ENCODE peak calls at places on chromosomes 13 and 19, in ten cellular contexts. T is astrocyte of the spinal cord; R is breast epithelium; I is psoas muscle; V is progenitor cell of endocrine pancreas; O is GM23338; A is stomach; G is nephron progenitor cell; F is omental fat pad; N is CD4-positive, alpha-beta T cell. K is an unnamed sample.

GRCh38 chr13:49412749-49413148 is 31.1 kb downstream of the CAB39L start:
- DNase-seq in T (no peak), R (no peak), I (no peak), V (no peak), O (peak; percentile 54), A (no peak), G (no peak), F (no peak), N (no peak), K (no peak)

GRCh38 chr19:4730740-4731171 is 7.1 kb upstream of the DPP9 start:
- DNase-seq in T (no peak), R (no peak), I (no peak), V (peak; percentile 32), O (peak; percentile 72), A (no peak), G (peak; percentile 58), F (no peak), N (peak; percentile 50), K (no peak)

GRCh38 chr19:18294467-18294864 is 13.0 kb upstream of the JUND start:
- DNase-seq in T (no peak), R (no peak), I (peak; percentile 75), V (no peak), O (peak; percentile 59), A (peak; percentile 66), G (no peak), F (no peak), N (peak; percentile 80), K (peak; percentile 75)

GRCh38 chr13:111537843-111538499 is 217.5 kb downstream of the TEX29 start:
- DNase-seq in T (no peak), R (no peak), I (no peak), V (no peak), O (no peak), A (no peak), G (no peak), F (no peak), N (no peak), K (no peak)

GRCh38 chr19:4678881-4679379 is 8.8 kb upstream of the MYDGF start:
- DNase-seq in T (peak; percentile 37), R (no peak), I (peak; percentile 70), V (no peak), O (peak; percentile 98), A (no peak), G (peak; percentile 73), F (no peak), N (no peak), K (no peak)

GRCh38 chr19:38838208-38838985 is 6.8 kb upstream of the ECH1 start:
- DNase-seq in T (no peak), R (peak; percentile 70), I (peak; percentile 52), V (no peak), O (no peak), A (peak; percentile 67), G (no peak), F (no peak), N (no peak), K (no peak)

GRCh38 chr13:63910406-63910957 is 2494.8 kb upstream of the PCDH20 start:
- DNase-seq in T (peak; percentile 45), R (no peak), I (no peak), V (no peak), O (peak; percentile 70), A (no peak), G (peak; percentile 45), F (no peak), N (no peak), K (no peak)

GRCh38 chr19:53537523-53538377 is at the start of gene ZNF331:
- DNase-seq in T (peak; percentile 77), R (peak; percentile 78), I (peak; percentile 93), V (peak; percentile 68), O (peak; percentile 85), A (peak; percentile 83), G (peak; percentile 75), F (peak; percentile 62), N (peak; percentile 80), K (peak; percentile 88)

GRCh38 chr19:57068326-57068725 is 51.5 kb upstream of the USP29 start:
- DNase-seq in T (no peak), R (no peak), I (no peak), V (no peak), O (no peak), A (no peak), G (no peak), F (no peak), N (no peak), K (no peak)

GRCh38 chr19:13057147-13057572 is 45.5 kb downstream of the LYL1 start:
- DNase-seq in T (no peak), R (no peak), I (no peak), V (no peak), O (no peak), A (peak; percentile 46), G (no peak), F (no peak), N (no peak), K (no peak)

GRCh38 chr13:79282976-79283375 is 123.1 kb downstream of the RBM26 start:
- DNase-seq in T (no peak), R (no peak), I (no peak), V (no peak), O (no peak), A (no peak), G (no peak), F (no peak), N (no peak), K (no peak)

GRCh38 chr19:3968556-3969434 is 2.1 kb downstream of the DAPK3 start:
- DNase-seq in T (peak; percentile 99), R (peak; percentile 97), I (peak; percentile 90), V (peak; percentile 71), O (peak; percentile 97), A (peak; percentile 87), G (peak; percentile 76), F (peak; percentile 50), N (no peak), K (no peak)

GRCh38 chr19:45400192-45400591 is 4.7 kb downstream of the PPP1R13L start:
- DNase-seq in T (no peak), R (peak; percentile 71), I (no peak), V (no peak), O (no peak), A (no peak), G (no peak), F (no peak), N (no peak), K (no peak)

GRCh38 chr19:45402469-45403070 is 2.3 kb downstream of the PPP1R13L start:
- DNase-seq in T (no peak), R (peak; percentile 72), I (peak; percentile 60), V (peak; percentile 62), O (peak; percentile 88), A (peak; percentile 31), G (peak; percentile 79), F (no peak), N (no peak), K (no peak)

GRCh38 chr19:45403272-45403671 is 1.6 kb downstream of the PPP1R13L start:
- DNase-seq in T (no peak), R (no peak), I (no peak), V (no peak), O (no peak), A (no peak), G (no peak), F (no peak), N (no peak), K (no peak)

GRCh38 chr19:45403781-45404556 is 900 bp downstream of the PPP1R13L start:
- DNase-seq in T (peak; percentile 22), R (peak; percentile 72), I (no peak), V (peak; percentile 56), O (peak; percentile 95), A (peak; percentile 73), G (peak; percentile 71), F (peak; percentile 51), N (peak; percentile 36), K (no peak)

GRCh38 chr19:45401815-45402468 is 2.9 kb downstream of the PPP1R13L start:
- DNase-seq in T (no peak), R (no peak), I (no peak), V (no peak), O (no peak), A (no peak), G (no peak), F (no peak), N (no peak), K (no peak)
- TF ChIP-seq CTCF in T (no peak), R (peak; percentile 33), I (no peak), V (no peak), O (peak; percentile 73), A (no peak), G (no peak), F (no peak), N (no peak), K (no peak)

GRCh38 chr19:51637362-51637978 is 7.3 kb upstream of the SIGLEC5 start:
- DNase-seq in T (no peak), R (no peak), I (no peak), V (no peak), O (peak; percentile 59), A (no peak), G (no peak), F (no peak), N (no peak), K (no peak)
- TF ChIP-seq CTCF in T (peak; percentile 27), R (peak; percentile 33), I (peak; percentile 8), V (peak; percentile 40), O (peak; percentile 71), A (no peak), G (peak; percentile 22), F (no peak), N (peak; percentile 57), K (peak; percentile 89)

GRCh38 chr13:113272791-113273190 is 24.2 kb upstream of the LAMP1 start:
- DNase-seq in T (no peak), R (no peak), I (no peak), V (no peak), O (no peak), A (no peak), G (no peak), F (no peak), N (no peak), K (no peak)

GRCh38 chr13:113267642-113268405 is 29.2 kb upstream of the LAMP1 start:
- DNase-seq in T (no peak), R (no peak), I (no peak), V (no peak), O (peak; percentile 36), A (no peak), G (no peak), F (no peak), N (no peak), K (no peak)
- TF ChIP-seq CTCF in T (no peak), R (no peak), I (no peak), V (no peak), O (no peak), A (no peak), G (no peak), F (no peak), N (no peak), K (no peak)

GRCh38 chr19:16605115-16605514 is 22.9 kb downstream of the MED26 start:
- DNase-seq in T (no peak), R (no peak), I (no peak), V (no peak), O (no peak), A (no peak), G (no peak), F (no peak), N (no peak), K (no peak)

GRCh38 chr19:16607819-16608218 is 20.2 kb downstream of the MED26 start:
- DNase-seq in T (no peak), R (no peak), I (peak; percentile 64), V (no peak), O (no peak), A (no peak), G (no peak), F (no peak), N (no peak), K (no peak)

GRCh38 chr19:16603090-16603489 is 24.9 kb downstream of the MED26 start:
- DNase-seq in T (no peak), R (no peak), I (no peak), V (no peak), O (no peak), A (no peak), G (no peak), F (no peak), N (no peak), K (no peak)

GRCh38 chr19:16604615-16605014 is 23.4 kb downstream of the MED26 start:
- DNase-seq in T (no peak), R (no peak), I (no peak), V (no peak), O (no peak), A (no peak), G (no peak), F (no peak), N (no peak), K (no peak)

GRCh38 chr19:16605552-16605951 is 22.5 kb downstream of the MED26 start:
- DNase-seq in T (no peak), R (no peak), I (peak; percentile 81), V (no peak), O (no peak), A (no peak), G (no peak), F (no peak), N (no peak), K (no peak)
- TF ChIP-seq CTCF in T (no peak), R (no peak), I (no peak), V (no peak), O (no peak), A (no peak), G (no peak), F (no peak), N (no peak), K (no peak)

K was measured in CD14-positive monocyte.